ENCODE peak calls at places on chromosomes 12 and 14, in ten cellular contexts. H is uterus; E is esophagus squamous epithelium; G is colonic mucosa; B is A549; X is CD4-positive, alpha-beta T cell; S is Karpas-422; Y is transverse colon; N is thoracic aorta; U is CD8-positive, alpha-beta T cell. Q is an unnamed sample.

GRCh38 chr14:76887196-76887595 is 61.0 kb downstream of the LRRC74A start:
- DNase-seq in H (no peak), E (no peak), G (no peak), B (no peak), X (no peak), S (no peak), Y (no peak), N (no peak), U (no peak), Q (no peak)

GRCh38 chr12:63917864-63918742 is 73.6 kb downstream of the SRGAP1 start:
- DNase-seq in H (no peak), E (no peak), G (peak; percentile 38), B (peak; percentile 80), X (no peak), S (peak; percentile 87), Y (no peak), N (no peak), U (no peak), Q (no peak)

GRCh38 chr14:102087762-102088011 is 843 bp upstream of the HSP90AA1 start:
- DNase-seq in H (no peak), E (no peak), G (no peak), B (no peak), X (no peak), S (no peak), Y (no peak), N (no peak), U (no peak), Q (no peak)

GRCh38 chr14:101478796-101479410 is 82.4 kb upstream of the DIO3 start:
- DNase-seq in H (peak; percentile 13), E (no peak), G (peak; percentile 12), B (no peak), X (no peak), S (no peak), Y (no peak), N (no peak), U (no peak), Q (peak; percentile 37)

GRCh38 chr12:104168596-104168995 is 30.6 kb upstream of the NFYB start:
- DNase-seq in H (no peak), E (no peak), G (no peak), B (no peak), X (no peak), S (no peak), Y (no peak), N (no peak), U (no peak), Q (no peak)

GRCh38 chr12:124379938-124380754 is 85.3 kb downstream of the RFLNA start:
- DNase-seq in H (peak; percentile 81), E (no peak), G (no peak), B (peak; percentile 73), X (no peak), S (no peak), Y (peak; percentile 46), N (peak; percentile 72), U (no peak), Q (peak; percentile 73)

GRCh38 chr12:34402228-34402898 is 380.1 kb downstream of the ALG10 start:
- DNase-seq in H (peak; percentile 8), E (no peak), G (peak; percentile 12), B (no peak), X (peak; percentile 1), S (no peak), Y (peak; percentile 1), N (no peak), U (no peak), Q (peak; percentile 52)

GRCh38 chr14:23573384-23573783 is 5.2 kb downstream of the JPH4 start:
- DNase-seq in H (no peak), E (no peak), G (no peak), B (no peak), X (no peak), S (no peak), Y (no peak), N (no peak), U (no peak), Q (no peak)

GRCh38 chr12:3962661-3963483 is 89.7 kb upstream of the PARP11 start:
- DNase-seq in H (no peak), E (no peak), G (no peak), B (no peak), X (peak; percentile 86), S (no peak), Y (no peak), N (no peak), U (peak; percentile 62), Q (peak; percentile 69)

GRCh38 chr14:57848353-57848752 is 17.5 kb downstream of the SLC35F4 start:
- DNase-seq in H (no peak), E (no peak), G (no peak), B (no peak), X (no peak), S (no peak), Y (no peak), N (no peak), U (no peak), Q (no peak)

GRCh38 chr12:130449291-130449690 is 111.6 kb downstream of the PIWIL1 start:
- DNase-seq in H (no peak), E (no peak), G (no peak), B (no peak), X (no peak), S (no peak), Y (no peak), N (no peak), U (no peak), Q (no peak)

GRCh38 chr12:130448044-130448821 is 110.5 kb downstream of the PIWIL1 start:
- DNase-seq in H (no peak), E (no peak), G (no peak), B (no peak), X (no peak), S (no peak), Y (no peak), N (no peak), U (no peak), Q (no peak)

GRCh38 chr12:130446846-130447654 is 109.4 kb downstream of the PIWIL1 start:
- DNase-seq in H (no peak), E (no peak), G (no peak), B (no peak), X (no peak), S (no peak), Y (no peak), N (no peak), U (no peak), Q (no peak)

GRCh38 chr12:130444986-130445385 is 107.3 kb downstream of the PIWIL1 start:
- DNase-seq in H (no peak), E (no peak), G (no peak), B (no peak), X (no peak), S (no peak), Y (no peak), N (no peak), U (no peak), Q (no peak)

DNA sequence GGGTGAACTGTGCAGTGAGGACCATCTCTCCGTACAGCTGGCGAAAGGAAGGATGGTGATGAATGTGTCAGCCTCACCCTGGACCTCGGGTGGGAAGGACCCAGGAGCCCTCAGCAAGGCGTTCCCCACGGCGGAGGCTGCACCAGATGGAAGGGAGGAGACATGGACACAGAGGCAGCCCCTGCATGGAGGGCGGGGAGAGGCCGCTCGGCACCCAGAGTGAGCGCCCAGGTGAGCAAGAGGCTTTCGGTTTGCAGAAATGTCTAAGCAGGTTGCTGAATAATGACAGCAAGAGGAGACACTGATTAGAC is 109.9 kb downstream of the PIWIL1 start:
- DNase-seq in H (no peak), E (no peak), G (no peak), B (no peak), X (no peak), S (no peak), Y (no peak), N (no peak), U (no peak), Q (no peak)
- H3K9me3 ChIP-seq in H (no peaks in the 10 kb centered on the region), E (no peaks in the 10 kb centered on the region), G (no peaks in the 10 kb centered on the region), B (no peaks in the 10 kb centered on the region), X (no peaks in the 10 kb centered on the region), S (no peaks in the 10 kb centered on the region), Y (no peaks in the 10 kb centered on the region), N (no peaks in the 10 kb centered on the region), U (no peaks in the 10 kb centered on the region), Q (no peaks in the 10 kb centered on the region)

GRCh38 chr12:87818416-87818815 is 210.8 kb downstream of the C12orf50 start:
- DNase-seq in H (no peak), E (no peak), G (no peak), B (no peak), X (no peak), S (no peak), Y (no peak), N (no peak), U (no peak), Q (no peak)

GRCh38 chr12:87816186-87816585 is 213.0 kb downstream of the C12orf50 start:
- DNase-seq in H (no peak), E (no peak), G (no peak), B (no peak), X (no peak), S (no peak), Y (no peak), N (no peak), U (no peak), Q (no peak)

GRCh38 chr12:87813476-87814234 is 215.5 kb downstream of the C12orf50 start:
- DNase-seq in H (no peak), E (no peak), G (no peak), B (peak; percentile 38), X (no peak), S (no peak), Y (no peak), N (no peak), U (no peak), Q (no peak)

GRCh38 chr12:87814625-87815024 is 214.6 kb downstream of the C12orf50 start:
- DNase-seq in H (no peak), E (no peak), G (no peak), B (no peak), X (no peak), S (no peak), Y (no peak), N (no peak), U (no peak), Q (no peak)

DNA sequence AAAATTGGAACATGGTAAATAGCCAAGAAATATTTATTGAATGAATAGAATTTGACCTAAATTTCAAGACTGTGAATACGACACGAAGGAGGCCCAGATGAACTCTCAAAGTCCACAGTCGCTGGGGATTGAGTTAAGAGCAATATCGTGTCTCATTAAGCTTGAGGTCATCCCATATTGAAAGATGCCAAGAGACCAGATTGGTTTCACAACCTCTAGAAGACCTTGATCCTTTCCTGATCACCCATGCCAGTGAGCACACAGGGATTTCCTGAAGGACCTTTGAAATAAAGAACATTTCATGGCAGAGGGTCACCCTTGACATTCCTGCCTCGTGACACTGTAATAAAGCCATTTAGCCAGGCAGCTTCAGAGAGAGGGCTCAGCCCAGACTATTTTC is 213.5 kb downstream of the C12orf50 start:
- DNase-seq in H (no peak), E (no peak), G (no peak), B (no peak), X (no peak), S (no peak), Y (no peak), N (no peak), U (no peak), Q (no peak)
- H3K27ac ChIP-seq in H (no peak overlapping the region), E (no peak overlapping the region), G (no peak overlapping the region), B (peak overlapping the region; percentile 91), X (no peak overlapping the region), S (no peak overlapping the region), Y (no peak overlapping the region), N (no peak overlapping the region), U (no peak overlapping the region), Q (no peak overlapping the region)

GRCh38 chr12:126139355-126139754 is 1074.1 kb downstream of the AACS start:
- DNase-seq in H (no peak), E (no peak), G (no peak), B (no peak), X (no peak), S (no peak), Y (no peak), N (no peak), U (no peak), Q (no peak)
- H3K9me3 ChIP-seq in H (peaks cover 4% of the 10 kb centered on the region), E (peaks cover 12% of the 10 kb centered on the region), G (no peaks in the 10 kb centered on the region), B (peaks cover 20% of the 10 kb centered on the region), X (peaks cover 41% of the 10 kb centered on the region), S (peaks cover 31% of the 10 kb centered on the region), Y (peaks cover 27% of the 10 kb centered on the region), N (peaks cover 12% of the 10 kb centered on the region), U (no peaks in the 10 kb centered on the region), Q (peaks cover 15% of the 10 kb centered on the region)

GRCh38 chr12:122615780-122616179 is 87.4 kb downstream of the HCAR2 start:
- DNase-seq in H (no peak), E (no peak), G (no peak), B (no peak), X (no peak), S (no peak), Y (no peak), N (no peak), U (no peak), Q (no peak)
- H3K27ac ChIP-seq in H (no peak overlapping the region), E (peak overlapping the region; percentile 79), G (no peak overlapping the region), B (no peak overlapping the region), X (no peak overlapping the region), S (no peak overlapping the region), Y (no peak overlapping the region), N (no peak overlapping the region), U (no peak overlapping the region), Q (no peak overlapping the region)